ENCODE peak calls at places on chromosomes 7 and 10, in nine cellular contexts. A is HepG2; F is left lung; M is Right ventricle myocardium inferior; R is activated T-cell treated with anti-CD3 and anti-CD28 coated beads, Interleukin-2, amount 50 U/mL, for 4 hours; O is left cardiac atrium; U is activated CD8-positive, alpha-beta memory T cell treated with anti-CD3 and anti-CD28 coated beads, Interleukin-2, amount 10 ng/mL, durations not matched to agents 7 days and 5 days; N is activated CD8-positive, alpha-beta T cell treated with anti-CD3 and anti-CD28 coated beads, Interleukin-2, amount 10 ng/mL, durations not matched to agents 7 days and 5 days; J is CD4-positive, CD25-positive, alpha-beta regulatory T cell. D is an unnamed sample.
A peak's percentile ranks its signal among the peaks of the same experiment; 100 is the strongest.

GRCh38 chr7:28130277-28130676 is 50.3 kb downstream of the JAZF1 start:
- ATAC-seq in A (no peak), F (no peak), M (no peak), R (no peak), O (no peak), U (no peak), N (no peak), J (no peak), D (no peak)

GRCh38 chr10:13470270-13470669 is 58.5 kb downstream of the BEND7 start:
- ATAC-seq in A (peak; percentile 48), F (no peak), M (no peak), R (no peak), O (no peak), U (no peak), N (no peak), J (no peak), D (no peak)

GRCh38 chr10:129203819-129204218 is 263.2 kb upstream of the MGMT start:
- ATAC-seq in A (no peak), F (no peak), M (no peak), R (no peak), O (no peak), U (no peak), N (no peak), J (no peak), D (no peak)

GRCh38 chr10:8230887-8231286 is 176.4 kb downstream of the GATA3 start:
- ATAC-seq in A (no peak), F (no peak), M (no peak), R (no peak), O (no peak), U (no peak), N (no peak), J (no peak), D (no peak)

GRCh38 chr7:140691368-140692045 is 5.0 kb upstream of the NDUFB2 start:
- ATAC-seq in A (peak; percentile 61), F (no peak), M (no peak), R (no peak), O (no peak), U (no peak), N (no peak), J (no peak), D (no peak)

GRCh38 chr10:68327889-68328786 is 3.7 kb upstream of the HNRNPH3 start:
- ATAC-seq in A (no peak), F (no peak), M (no peak), R (no peak), O (no peak), U (no peak), N (no peak), J (no peak), D (no peak)

GRCh38 chr10:123433539-123433938 is 232.6 kb upstream of the GPR26 start:
- ATAC-seq in A (no peak), F (no peak), M (no peak), R (no peak), O (no peak), U (no peak), N (no peak), J (no peak), D (no peak)

GRCh38 chr10:69573056-69573806 is at the start of gene NEUROG3:
- ATAC-seq in A (peak; percentile 33), F (no peak), M (peak; percentile 38), R (peak; percentile 10), O (peak; percentile 47), U (no peak), N (peak; percentile 39), J (peak; percentile 45), D (peak; percentile 25)

GRCh38 chr7:44103941-44104879 is at the start of gene AEBP1:
- ATAC-seq in A (no peak), F (peak; percentile 39), M (peak; percentile 26), R (peak; percentile 46), O (peak; percentile 57), U (peak; percentile 65), N (peak; percentile 77), J (peak; percentile 46), D (peak; percentile 64)

GRCh38 chr10:33098966-33099663 is 141.1 kb upstream of the ITGB1 start:
- ATAC-seq in A (no peak), F (no peak), M (no peak), R (peak; percentile 65), O (no peak), U (peak; percentile 34), N (no peak), J (peak; percentile 37), D (peak; percentile 53)

GRCh38 chr7:132112111-132112510 is 464.2 kb downstream of the PLXNA4 start:
- ATAC-seq in A (no peak), F (no peak), M (no peak), R (no peak), O (no peak), U (no peak), N (no peak), J (no peak), D (no peak)

GRCh38 chr7:47953822-47954221 is 5.6 kb upstream of the PKD1L1 start:
- ATAC-seq in A (no peak), F (no peak), M (no peak), R (no peak), O (no peak), U (no peak), N (no peak), J (no peak), D (peak; percentile 51)

GRCh38 chr10:34690403-34691049 is 124.6 kb downstream of the PARD3 start:
- ATAC-seq in A (no peak), F (no peak), M (no peak), R (no peak), O (no peak), U (no peak), N (no peak), J (no peak), D (no peak)

GRCh38 chr7:156151082-156151481 is 338.8 kb upstream of the SHH start:
- ATAC-seq in A (no peak), F (peak; percentile 35), M (no peak), R (no peak), O (no peak), U (no peak), N (no peak), J (no peak), D (no peak)

GRCh38 chr7:111101856-111102646 is 11.1 kb downstream of the LRRN3 start:
- ATAC-seq in A (no peak), F (no peak), M (no peak), R (peak; percentile 51), O (no peak), U (no peak), N (no peak), J (no peak), D (peak; percentile 57)

GRCh38 chr7:141946874-141947273 is at the start of gene CLEC5A:
- ATAC-seq in A (no peak), F (no peak), M (no peak), R (no peak), O (no peak), U (no peak), N (no peak), J (no peak), D (no peak)

GRCh38 chr10:88194041-88194887 is 330.8 kb downstream of the PTEN start:
- ATAC-seq in A (no peak), F (no peak), M (peak; percentile 69), R (peak; percentile 96), O (no peak), U (peak; percentile 81), N (peak; percentile 97), J (peak; percentile 78), D (peak; percentile 98)

GRCh38 chr10:21637795-21638194 is 103.8 kb downstream of the MLLT10 start:
- ATAC-seq in A (no peak), F (no peak), M (no peak), R (no peak), O (no peak), U (no peak), N (no peak), J (no peak), D (no peak)

GRCh38 chr10:133127291-133128125 is 32.5 kb upstream of the KNDC1 start:
- ATAC-seq in A (no peak), F (no peak), M (no peak), R (no peak), O (no peak), U (peak; percentile 40), N (peak; percentile 40), J (no peak), D (peak; percentile 27)

GRCh38 chr7:28686418-28686800 is 271.7 kb downstream of the TRIL start:
- ATAC-seq in A (no peak), F (peak; percentile 36), M (peak; percentile 44), R (no peak), O (no peak), U (no peak), N (no peak), J (no peak), D (no peak)

GRCh38 chr7:39882148-39882784 is 67.8 kb upstream of the CDK13 start:
- ATAC-seq in A (no peak), F (no peak), M (no peak), R (no peak), O (no peak), U (no peak), N (no peak), J (no peak), D (no peak)

GRCh38 chr10:73641272-73642060 is at the start of gene MYOZ1:
- ATAC-seq in A (peak; percentile 22), F (peak; percentile 28), M (no peak), R (no peak), O (peak; percentile 31), U (no peak), N (no peak), J (no peak), D (no peak)

GRCh38 chr7:111103678-111104274 is 12.8 kb downstream of the LRRN3 start:
- ATAC-seq in A (no peak), F (no peak), M (no peak), R (peak; percentile 52), O (no peak), U (peak; percentile 50), N (no peak), J (no peak), D (peak; percentile 43)

GRCh38 chr10:90856964-90857634 is 740 bp downstream of the HTR7 start:
- ATAC-seq in A (no peak), F (no peak), M (no peak), R (peak; percentile 19), O (peak; percentile 24), U (peak; percentile 24), N (peak; percentile 34), J (peak; percentile 12), D (peak; percentile 12)

GRCh38 chr7:158815046-158815445 is 14.3 kb downstream of the ESYT2 start:
- ATAC-seq in A (no peak), F (no peak), M (no peak), R (no peak), O (peak; percentile 19), U (no peak), N (no peak), J (no peak), D (no peak)

GRCh38 chr7:18425227-18425626 is 70.3 kb upstream of the HDAC9 start:
- ATAC-seq in A (no peak), F (no peak), M (no peak), R (no peak), O (no peak), U (no peak), N (no peak), J (no peak), D (no peak)

GRCh38 chr7:31023877-31024276 is 28.2 kb upstream of the ADCYAP1R1 start:
- ATAC-seq in A (no peak), F (no peak), M (no peak), R (peak; percentile 16), O (no peak), U (no peak), N (peak; percentile 72), J (peak; percentile 80), D (peak; percentile 80)

GRCh38 chr10:106672517-106673175 is 491.9 kb downstream of the SORCS1 start:
- ATAC-seq in A (no peak), F (no peak), M (peak; percentile 20), R (no peak), O (peak; percentile 41), U (no peak), N (no peak), J (no peak), D (no peak)